ENCODE peak calls at places on chromosome 1, in nine cellular contexts. V is uterus, H is GM12865, Y is GM06990, E is thoracic aorta, M is IMR-90, I is mammary epithelial cell, J is heart left ventricle, R is kidney epithelial cell. N is an unnamed sample.

GRCh38 chr1:114702699-114703098 is 7.4 kb upstream of the AMPD1 start:
- DNase-seq in R (no peak), Y (no peak), H (peak), M (no peak), J (no peak), V (no peak), I (peak), E (no peak), N (no peak)

GRCh38 chr1:240803151-240803550 is 191.2 kb upstream of the GREM2 start:
- DNase-seq in Y (no peak), E (no peak), R (peak), H (no peak), M (peak), I (no peak), J (no peak), V (no peak), N (peak)

GRCh38 chr1:29122662-29122986 is 1.1 kb downstream of the TMEM200B start:
- DNase-seq in R (no peak), H (no peak), M (peak), V (peak), E (no peak), I (peak), Y (no peak), J (peak), N (peak)

GRCh38 chr1:201911827-201912571 is 23.3 kb downstream of the SHISA4 start:
- DNase-seq in Y (no peak), E (no peak), J (no peak), M (no peak), V (no peak), R (no peak), H (no peak), I (no peak), N (no peak)

GRCh38 chr1:153697191-153697872 is 18.8 kb downstream of the NPR1 start:
- DNase-seq in E (peak), M (no peak), V (peak), I (no peak), Y (no peak), H (no peak), R (peak), J (peak), N (peak)

GRCh38 chr1:97265630-97266029 is 544.0 kb downstream of the PTBP2 start:
- DNase-seq in R (no peak), I (no peak), Y (no peak), H (no peak), V (no peak), E (no peak), M (no peak), J (no peak), N (no peak)

GRCh38 chr1:12407050-12407961 is 177.5 kb downstream of the VPS13D start:
- DNase-seq in I (peak), R (no peak), E (no peak), V (no peak), M (peak), H (peak), Y (no peak), J (peak), N (peak)

GRCh38 chr1:111270781-111271463 is 19.7 kb upstream of the CHIA start:
- DNase-seq in I (no peak), M (no peak), J (no peak), E (no peak), Y (peak), H (no peak), V (no peak), R (no peak), N (no peak)

GRCh38 chr1:93603106-93603505 is 78.5 kb downstream of the BCAR3 start:
- DNase-seq in J (no peak), M (no peak), E (no peak), Y (no peak), V (no peak), I (no peak), R (no peak), H (no peak), N (no peak)

GRCh38 chr1:206041640-206042039 is 11.3 kb upstream of the RHEX start:
- DNase-seq in V (no peak), M (no peak), E (no peak), Y (peak), H (peak), J (no peak), R (no peak), I (peak), N (no peak)

GRCh38 chr1:154764181-154764580 is 105.9 kb downstream of the KCNN3 start:
- DNase-seq in J (no peak), H (no peak), I (no peak), E (no peak), R (no peak), M (no peak), V (no peak), Y (no peak), N (no peak)

GRCh38 chr1:154764773-154765172 is 105.3 kb downstream of the KCNN3 start:
- DNase-seq in Y (no peak), R (no peak), V (no peak), I (no peak), H (no peak), J (no peak), E (no peak), M (no peak), N (no peak)

GRCh38 chr1:154768456-154769125 is 101.5 kb downstream of the KCNN3 start:
- DNase-seq in V (peak), E (no peak), I (no peak), R (no peak), M (no peak), Y (no peak), H (no peak), J (no peak), N (peak)

GRCh38 chr1:154767315-154768240 is 102.5 kb downstream of the KCNN3 start:
- DNase-seq in J (peak), H (no peak), R (no peak), M (peak), Y (no peak), E (no peak), V (peak), I (peak), N (peak)

GRCh38 chr1:154765970-154766369 is 104.1 kb downstream of the KCNN3 start:
- DNase-seq in M (peak), V (peak), R (no peak), Y (no peak), E (no peak), I (no peak), H (no peak), J (no peak), N (peak)
- TF ChIP-seq CTCF in M (peak), V (peak), R (peak), Y (peak), E (no peak), I (peak), H (peak), J (peak), N (peak)

GRCh38 chr1:214567481-214567980 is 16.1 kb upstream of the PTPN14 start:
- DNase-seq in R (no peak), J (no peak), Y (no peak), M (no peak), V (no peak), E (no peak), I (no peak), H (no peak), N (no peak)
- H3K4me3 ChIP-seq in R (no peak), J (no peak), Y (no peak), M (no peak), V (no peak), E (no peak), I (no peak), H (no peak), N (no peak)

GRCh38 chr1:108670131-108670773 is 9.4 kb upstream of the HENMT1 start:
- DNase-seq in V (no peak), R (no peak), Y (no peak), H (no peak), M (no peak), J (no peak), I (no peak), E (no peak), N (no peak)
- TF ChIP-seq CTCF in V (no peak), R (no peak), Y (no peak), H (no peak), M (no peak), J (no peak), I (no peak), E (no peak), N (no peak)

GRCh38 chr1:181127898-181128453 is 39.5 kb downstream of the IER5 start:
- DNase-seq in I (no peak), M (peak), R (no peak), J (no peak), V (no peak), E (no peak), Y (peak), H (peak), N (no peak)

GRCh38 chr1:181126871-181127587 is 38.5 kb downstream of the IER5 start:
- DNase-seq in M (no peak), E (no peak), I (peak), Y (no peak), V (no peak), J (no peak), H (no peak), R (no peak), N (no peak)

GRCh38 chr1:181131255-181131901 is 42.9 kb downstream of the IER5 start:
- DNase-seq in M (no peak), R (no peak), E (no peak), H (peak), J (no peak), I (no peak), V (no peak), Y (peak), N (no peak)

GRCh38 chr1:181129771-181130606 is 41.5 kb downstream of the IER5 start:
- DNase-seq in R (no peak), V (no peak), E (no peak), Y (peak), M (no peak), H (peak), J (no peak), I (no peak), N (no peak)

GRCh38 chr1:181128592-181129497 is 40.3 kb downstream of the IER5 start:
- DNase-seq in M (no peak), Y (peak), V (no peak), H (peak), I (no peak), J (no peak), R (no peak), E (no peak), N (no peak)
- H3K4me3 ChIP-seq in M (no peak), Y (peak), V (no peak), H (peak), I (no peak), J (peak), R (no peak), E (peak), N (no peak)

GRCh38 chr1:218281285-218281684 is 3.8 kb upstream of the RRP15 start:
- DNase-seq in V (no peak), J (no peak), E (no peak), R (no peak), M (no peak), Y (peak), H (peak), I (no peak), N (no peak)
- TF ChIP-seq CTCF in V (no peak), J (no peak), E (no peak), R (no peak), M (no peak), Y (peak), H (peak), I (no peak), N (no peak)

GRCh38 chr1:197994907-197995407 is 77.8 kb downstream of the LHX9 start:
- DNase-seq in R (peak), V (no peak), J (no peak), Y (no peak), H (no peak), M (peak), I (no peak), E (no peak), N (no peak)
- H3K4me3 ChIP-seq in R (no peak), V (no peak), J (no peak), Y (no peak), H (no peak), M (no peak), I (no peak), E (no peak), N (no peak)

GRCh38 chr1:109931189-109931672 is 20.6 kb downstream of the CSF1 start:
- DNase-seq in Y (no peak), I (no peak), H (no peak), J (peak), R (peak), E (no peak), M (peak), V (peak), N (peak)

GRCh38 chr1:109932232-109932631 is 21.6 kb downstream of the CSF1 start:
- DNase-seq in E (no peak), J (no peak), R (no peak), I (no peak), M (no peak), Y (no peak), H (no peak), V (no peak), N (no peak)

GRCh38 chr1:109935451-109935900 is 24.8 kb downstream of the CSF1 start:
- DNase-seq in R (no peak), H (no peak), E (no peak), J (no peak), V (no peak), I (no peak), Y (no peak), M (no peak), N (no peak)

GRCh38 chr1:109932679-109933078 is 22.0 kb downstream of the CSF1 start:
- DNase-seq in I (no peak), J (no peak), M (no peak), Y (no peak), E (no peak), H (no peak), V (no peak), R (no peak), N (no peak)

GRCh38 chr1:109933856-109934711 is 23.4 kb downstream of the CSF1 start:
- DNase-seq in E (no peak), Y (no peak), R (peak), V (no peak), I (peak), H (no peak), J (no peak), M (peak), N (peak)
- TF ChIP-seq CTCF in E (no peak), Y (no peak), R (no peak), V (no peak), I (no peak), H (no peak), J (no peak), M (peak), N (no peak)

GRCh38 chr1:55287732-55288131 is 72.6 kb upstream of the USP24 start:
- DNase-seq in I (no peak), J (no peak), Y (no peak), E (no peak), R (no peak), V (no peak), M (no peak), H (peak), N (no peak)
- H3K4me3 ChIP-seq in I (no peak), J (no peak), Y (no peak), E (peak), R (no peak), V (no peak), M (no peak), H (peak), N (no peak)

DNA sequence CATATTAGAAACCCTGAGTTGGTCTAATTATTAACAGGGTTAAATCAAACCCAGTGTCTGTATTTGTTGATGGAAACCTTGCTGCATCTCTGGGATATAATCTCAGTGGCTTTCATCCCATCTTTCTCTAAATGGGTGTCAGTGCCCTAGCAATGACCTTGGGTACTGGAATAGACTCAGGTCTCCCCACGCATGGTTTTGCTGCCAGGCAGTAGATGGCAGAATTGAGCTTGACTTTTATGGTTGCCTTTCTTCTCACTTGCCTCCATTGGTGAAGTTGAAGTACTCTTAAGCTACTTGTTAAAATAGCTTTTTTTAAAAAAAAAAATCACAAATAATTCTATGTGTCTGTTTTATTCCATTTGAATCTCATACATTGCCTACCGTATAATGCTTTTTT is 81.8 kb upstream of the HMCN1 start:
- DNase-seq in H (peak), M (no peak), R (no peak), I (no peak), V (no peak), E (no peak), Y (no peak), J (no peak), N (no peak)
- TF ChIP-seq CTCF in H (peak), M (no peak), R (peak), I (peak), V (no peak), E (no peak), Y (peak), J (no peak), N (peak)